ENCODE peak calls at places on chromosomes 11 and 22, in six cellular contexts. P is RWPE1; A is skeletal muscle cell; M is RCC 7860; G is Caco-2; Y is stimulated activated CD4-positive, alpha-beta T cell treated with anti-CD3 and anti-CD28 coated beads, Interleukin-15, amount 100 ng/mL, for 24 hours. J is an unnamed sample.

GRCh38 chr11:32259641-32260081 is 168.8 kb downstream of the RCN1 start:
- DNase-seq in P (peak; percentile 22), G (peak; percentile 1), M (no peak), Y (peak; percentile 35), A (peak; percentile 45), J (peak; percentile 56)

GRCh38 chr11:66854729-66855211 is 2.1 kb upstream of the LRFN4 start:
- DNase-seq in Y (no peak), P (no peak), G (no peak), M (no peak), A (no peak), J (no peak)

GRCh38 chr22:45584621-45585436 is 82.1 kb downstream of the FBLN1 start:
- DNase-seq in A (no peak), P (no peak), M (no peak), Y (no peak), G (no peak), J (no peak)

GRCh38 chr22:49328076-49328475 is 499.6 kb downstream of the BRD1 start:
- DNase-seq in A (no peak), M (no peak), P (no peak), Y (no peak), G (no peak), J (no peak)

GRCh38 chr11:3623126-3623525 is 18.7 kb downstream of the ART5 start:
- DNase-seq in A (no peak), M (no peak), P (no peak), Y (no peak), G (no peak), J (no peak)

GRCh38 chr11:85772700-85773099 is 38.2 kb downstream of the SYTL2 start:
- DNase-seq in M (no peak), G (no peak), Y (no peak), P (no peak), A (no peak), J (no peak)

GRCh38 chr22:30023099-30023498 is 57.2 kb upstream of the HORMAD2 start:
- DNase-seq in Y (no peak), G (no peak), M (no peak), P (no peak), A (no peak), J (no peak)

GRCh38 chr11:124725719-124726105 is 14.0 kb upstream of the NRGN start:
- DNase-seq in P (no peak), G (no peak), Y (no peak), M (peak; percentile 13), A (peak; percentile 45), J (no peak)

GRCh38 chr11:110531056-110531756 is 101.5 kb downstream of the FDX1 start:
- DNase-seq in A (no peak), M (no peak), P (no peak), G (no peak), Y (no peak), J (no peak)

GRCh38 chr22:49209452-49210195 is 618.0 kb downstream of the BRD1 start:
- DNase-seq in Y (no peak), M (no peak), G (no peak), A (no peak), P (no peak), J (no peak)

GRCh38 chr11:42841563-42841962 is 470.2 kb upstream of the API5 start:
- DNase-seq in P (no peak), M (no peak), Y (no peak), A (no peak), G (no peak), J (no peak)

GRCh38 chr11:2926611-2927492 is 2.4 kb downstream of the PHLDA2 start:
- DNase-seq in A (no peak), Y (no peak), P (no peak), M (no peak), G (no peak), J (no peak)

GRCh38 chr22:20648306-20648903 is 125.5 kb upstream of the SERPIND1 start:
- DNase-seq in M (no peak), G (no peak), A (no peak), P (no peak), Y (no peak), J (no peak)

GRCh38 chr11:124301482-124301881 is 12.3 kb downstream of the OR8D1 start:
- DNase-seq in A (no peak), G (no peak), M (no peak), P (no peak), Y (no peak), J (no peak)

GRCh38 chr22:39135092-39135896 is 17.2 kb downstream of the CBX7 start:
- DNase-seq in Y (peak; percentile 60), M (peak; percentile 18), P (no peak), A (no peak), G (peak; percentile 81), J (no peak)

GRCh38 chr11:128190312-128190711 is 397.0 kb downstream of the ETS1 start:
- DNase-seq in P (no peak), M (no peak), G (no peak), A (no peak), Y (no peak), J (no peak)

GRCh38 chr11:22807391-22807790 is 22.2 kb downstream of the SVIP start:
- DNase-seq in G (no peak), Y (no peak), A (no peak), P (no peak), M (no peak), J (no peak)

GRCh38 chr11:67265633-67266423 is 445 bp upstream of the GRK2 start:
- DNase-seq in G (peak; percentile 96), A (no peak), P (peak; percentile 70), Y (peak; percentile 81), M (peak; percentile 21), J (no peak)

GRCh38 chr22:35301370-35301874 is 1.7 kb downstream of the TOM1 start:
- DNase-seq in A (peak; percentile 90), M (peak; percentile 67), Y (peak; percentile 35), G (peak; percentile 87), P (peak; percentile 69), J (no peak)

GRCh38 chr11:92259861-92260260 is 35.2 kb downstream of the FAT3 start:
- DNase-seq in A (no peak), M (no peak), P (no peak), G (no peak), Y (no peak), J (no peak)

GRCh38 chr11:64762916-64763803 is 3.4 kb upstream of the PYGM start:
- DNase-seq in A (peak; percentile 32), Y (peak; percentile 20), M (peak; percentile 71), G (no peak), P (no peak), J (no peak)

GRCh38 chr11:6427516-6427915 is 8.6 kb upstream of the APBB1 start:
- DNase-seq in A (no peak), M (no peak), P (no peak), Y (no peak), G (peak; percentile 39), J (no peak)

GRCh38 chr11:44837650-44838049 is 110.9 kb downstream of the TSPAN18 start:
- DNase-seq in A (no peak), G (no peak), P (no peak), Y (no peak), M (no peak), J (no peak)

J was measured in smooth muscle cell of the brain vasculature.